ENCODE peak calls at places on chromosomes 2 and 18, in five cellular contexts. One of them, this sample, is unnamed.
A peak's percentile ranks its signal among the peaks of the same experiment; 100 is the strongest.

GRCh38 chr2:219541611-219542180 is 1.9 kb downstream of the CHPF start:
- DNase-seq in A549: peak; percentile 74
- DNase-seq in fibroblast of the aortic adventitia: peak; percentile 52
- DNase-seq in cardiac fibroblast: peak; percentile 69
- DNase-seq in endodermal cell: peak; percentile 97
- DNase-seq in this sample: peak; percentile 37

GRCh38 chr18:61666876-61667590 is 225.8 kb downstream of the RNF152 start:
- DNase-seq in A549: no peak
- DNase-seq in cardiac fibroblast: no peak
- DNase-seq in fibroblast of the aortic adventitia: no peak
- DNase-seq in endodermal cell: peak; percentile 81
- DNase-seq in this sample: no peak

GRCh38 chr18:33924576-33924975 is 300.1 kb downstream of the NOL4 start:
- DNase-seq in A549: no peak
- DNase-seq in endodermal cell: no peak
- DNase-seq in fibroblast of the aortic adventitia: no peak
- DNase-seq in cardiac fibroblast: no peak
- DNase-seq in this sample: no peak

GRCh38 chr2:236177604-236177966 is 9.4 kb upstream of the GBX2 start:
- DNase-seq in fibroblast of the aortic adventitia: no peak
- DNase-seq in endodermal cell: peak; percentile 93
- DNase-seq in A549: peak; percentile 89
- DNase-seq in cardiac fibroblast: peak; percentile 39
- DNase-seq in this sample: peak; percentile 47

GRCh38 chr2:21710496-21710895 is 586.7 kb downstream of the TDRD15 start:
- DNase-seq in endodermal cell: no peak
- DNase-seq in A549: no peak
- DNase-seq in fibroblast of the aortic adventitia: no peak
- DNase-seq in cardiac fibroblast: no peak
- DNase-seq in this sample: no peak

GRCh38 chr18:43049021-43049420 is 66.5 kb downstream of the RIT2 start:
- DNase-seq in A549: no peak
- DNase-seq in endodermal cell: no peak
- DNase-seq in cardiac fibroblast: peak; percentile 86
- DNase-seq in fibroblast of the aortic adventitia: peak; percentile 55
- DNase-seq in this sample: peak; percentile 4

GRCh38 chr2:218570850-218571249 is 2.2 kb downstream of the CNOT9 start:
- DNase-seq in cardiac fibroblast: peak; percentile 64
- DNase-seq in A549: no peak
- DNase-seq in fibroblast of the aortic adventitia: peak; percentile 41
- DNase-seq in endodermal cell: no peak
- DNase-seq in this sample: peak; percentile 33

GRCh38 chr2:132623096-132623839 is 46.7 kb downstream of the LYPD1 start:
- DNase-seq in cardiac fibroblast: peak; percentile 56
- DNase-seq in fibroblast of the aortic adventitia: peak; percentile 71
- DNase-seq in A549: no peak
- DNase-seq in endodermal cell: no peak
- DNase-seq in this sample: peak; percentile 85

GRCh38 chr2:235958631-235959395 is 209.4 kb downstream of the GBX2 start:
- DNase-seq in A549: no peak
- DNase-seq in cardiac fibroblast: no peak
- DNase-seq in endodermal cell: no peak
- DNase-seq in fibroblast of the aortic adventitia: no peak
- DNase-seq in this sample: no peak

GRCh38 chr2:40452-40851 is 5.9 kb downstream of the FAM110C start:
- DNase-seq in endodermal cell: no peak
- DNase-seq in cardiac fibroblast: no peak
- DNase-seq in A549: no peak
- DNase-seq in fibroblast of the aortic adventitia: no peak
- DNase-seq in this sample: no peak
- H3K4me3 ChIP-seq in endodermal cell: no peak overlapping the region
- H3K4me3 ChIP-seq in cardiac fibroblast: no peak overlapping the region
- H3K4me3 ChIP-seq in A549: no peak overlapping the region
- H3K4me3 ChIP-seq in fibroblast of the aortic adventitia: no peak overlapping the region
- H3K4me3 ChIP-seq in this sample: no peak overlapping the region

GRCh38 chr2:46183426-46183825 is 113.8 kb upstream of the EPAS1 start:
- DNase-seq in endodermal cell: no peak
- DNase-seq in cardiac fibroblast: no peak
- DNase-seq in A549: no peak
- DNase-seq in fibroblast of the aortic adventitia: no peak
- DNase-seq in this sample: no peak

GRCh38 chr2:46181789-46182530 is 115.2 kb upstream of the EPAS1 start:
- DNase-seq in A549: no peak
- DNase-seq in endodermal cell: no peak
- DNase-seq in fibroblast of the aortic adventitia: no peak
- DNase-seq in cardiac fibroblast: no peak
- DNase-seq in this sample: no peak

GRCh38 chr2:46187112-46187618 is 110.0 kb upstream of the EPAS1 start:
- DNase-seq in A549: no peak
- DNase-seq in endodermal cell: peak; percentile 38
- DNase-seq in fibroblast of the aortic adventitia: peak; percentile 87
- DNase-seq in cardiac fibroblast: peak; percentile 70
- DNase-seq in this sample: peak; percentile 97

GRCh38 chr2:46188041-46188715 is 109.0 kb upstream of the EPAS1 start:
- DNase-seq in endodermal cell: peak; percentile 26
- DNase-seq in fibroblast of the aortic adventitia: peak; percentile 12
- DNase-seq in A549: no peak
- DNase-seq in cardiac fibroblast: no peak
- DNase-seq in this sample: no peak

GRCh38 chr2:46184794-46185583 is 112.2 kb upstream of the EPAS1 start:
- DNase-seq in A549: no peak
- DNase-seq in cardiac fibroblast: no peak
- DNase-seq in fibroblast of the aortic adventitia: no peak
- DNase-seq in endodermal cell: peak; percentile 68
- DNase-seq in this sample: no peak
- TF ChIP-seq CTCF in A549: no peak
- TF ChIP-seq CTCF in cardiac fibroblast: peak; percentile 9
- TF ChIP-seq CTCF in fibroblast of the aortic adventitia: no peak
- TF ChIP-seq CTCF in endodermal cell: peak; percentile 67
- TF ChIP-seq CTCF in this sample: no peak

GRCh38 chr18:3283253-3283863 is 21.4 kb downstream of the MYL12B start:
- DNase-seq in cardiac fibroblast: no peak
- DNase-seq in fibroblast of the aortic adventitia: no peak
- DNase-seq in endodermal cell: no peak
- DNase-seq in A549: no peak
- DNase-seq in this sample: no peak
- H3K4me3 ChIP-seq in cardiac fibroblast: no peak overlapping the region
- H3K4me3 ChIP-seq in fibroblast of the aortic adventitia: no peak overlapping the region
- H3K4me3 ChIP-seq in endodermal cell: no peak overlapping the region
- H3K4me3 ChIP-seq in A549: no peak overlapping the region
- H3K4me3 ChIP-seq in this sample: no peak overlapping the region

DNA sequence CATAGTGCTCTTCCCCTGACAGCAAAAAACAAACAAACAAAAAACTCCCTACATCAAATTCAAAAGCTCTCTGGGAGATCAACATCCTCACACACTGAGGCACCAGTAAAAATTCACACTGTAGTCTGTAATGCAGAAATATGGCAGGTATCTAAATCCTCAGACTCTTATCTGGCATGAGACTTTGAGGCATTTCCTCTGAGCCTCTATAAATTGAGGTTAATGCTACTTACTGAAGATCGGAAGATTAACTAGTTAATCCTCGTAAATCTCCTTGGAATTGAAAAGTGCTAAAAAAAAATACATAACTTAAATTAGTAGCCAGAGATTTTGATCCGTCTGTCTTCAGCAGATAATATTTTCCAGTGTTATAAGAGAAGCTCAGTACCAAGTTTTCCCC is 65.0 kb downstream of the AP1S3 start:
- DNase-seq in endodermal cell: no peak
- DNase-seq in A549: no peak
- DNase-seq in fibroblast of the aortic adventitia: no peak
- DNase-seq in cardiac fibroblast: no peak
- DNase-seq in this sample: no peak
- TF ChIP-seq CTCF in endodermal cell: no peak
- TF ChIP-seq CTCF in A549: no peak
- TF ChIP-seq CTCF in fibroblast of the aortic adventitia: no peak
- TF ChIP-seq CTCF in cardiac fibroblast: no peak
- TF ChIP-seq CTCF in this sample: no peak

GRCh38 chr18:79798999-79799370 is 1.2 kb downstream of the KCNG2 start:
- DNase-seq in A549: no peak
- DNase-seq in cardiac fibroblast: peak; percentile 41
- DNase-seq in endodermal cell: peak; percentile 70
- DNase-seq in fibroblast of the aortic adventitia: no peak
- DNase-seq in this sample: no peak

GRCh38 chr18:79798346-79798998 is 734 bp downstream of the KCNG2 start:
- DNase-seq in endodermal cell: peak; percentile 68
- DNase-seq in A549: no peak
- DNase-seq in cardiac fibroblast: no peak
- DNase-seq in fibroblast of the aortic adventitia: no peak
- DNase-seq in this sample: no peak

GRCh38 chr18:79796531-79797390 is 977 bp upstream of the KCNG2 start:
- DNase-seq in endodermal cell: no peak
- DNase-seq in cardiac fibroblast: peak; percentile 59
- DNase-seq in A549: no peak
- DNase-seq in fibroblast of the aortic adventitia: peak; percentile 14
- DNase-seq in this sample: peak; percentile 35

GRCh38 chr18:79796016-79796415 is 1.7 kb upstream of the KCNG2 start:
- DNase-seq in fibroblast of the aortic adventitia: no peak
- DNase-seq in endodermal cell: no peak
- DNase-seq in A549: no peak
- DNase-seq in cardiac fibroblast: peak; percentile 49
- DNase-seq in this sample: no peak

DNA sequence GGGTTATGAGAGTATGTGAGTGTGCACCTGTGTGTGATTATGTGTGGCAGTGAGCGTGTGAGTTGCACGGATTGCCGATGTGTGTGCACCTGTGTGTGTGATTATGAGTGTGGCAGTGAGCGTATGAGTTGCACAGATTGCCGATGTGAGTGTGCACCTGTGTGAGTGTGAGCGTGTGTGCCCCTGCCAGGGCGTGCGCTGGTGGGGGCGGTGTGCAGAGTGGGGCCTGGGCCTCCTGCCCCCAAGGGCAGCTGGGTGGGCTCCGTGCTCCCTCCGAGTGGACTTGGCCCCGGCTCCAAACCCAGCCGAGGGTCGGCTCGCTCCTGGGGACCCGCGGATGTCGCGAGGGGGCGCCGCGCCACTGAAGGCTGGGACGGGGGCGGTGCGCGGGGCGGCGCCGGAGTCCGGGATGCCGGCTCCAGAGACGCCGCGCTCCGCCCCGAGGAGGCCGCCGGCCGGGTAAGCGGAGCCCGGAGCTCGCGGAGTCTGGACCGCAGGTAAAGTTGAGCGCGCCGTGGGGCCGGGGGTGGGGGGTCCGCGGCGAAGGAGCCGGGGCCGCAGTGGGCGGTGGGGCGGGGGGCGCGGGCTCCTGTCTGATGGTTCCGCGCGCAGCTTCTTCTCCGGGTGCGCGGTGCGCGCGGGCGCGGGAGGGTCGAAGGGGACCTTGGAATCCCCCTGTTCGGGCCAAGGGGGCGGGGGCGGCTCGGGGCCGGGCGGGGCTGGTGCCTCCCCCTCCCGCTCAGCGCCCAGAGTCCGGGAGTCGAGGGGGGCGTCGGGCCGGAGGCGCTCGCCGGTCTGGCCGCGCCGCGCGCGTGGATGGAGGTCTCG is at the start of gene KCNG2:
- DNase-seq in cardiac fibroblast: peak; percentile 39
- DNase-seq in A549: no peak
- DNase-seq in fibroblast of the aortic adventitia: no peak
- DNase-seq in endodermal cell: peak; percentile 83
- DNase-seq in this sample: no peak
- H3K4me3 ChIP-seq in cardiac fibroblast: peak within 1 kb of the TSS; percentile 70
- H3K4me3 ChIP-seq in A549: peak within 1 kb of the TSS; percentile 35
- H3K4me3 ChIP-seq in fibroblast of the aortic adventitia: no peak within 1 kb of the TSS
- H3K4me3 ChIP-seq in endodermal cell: peak within 1 kb of the TSS; percentile 66
- H3K4me3 ChIP-seq in this sample: no peak within 1 kb of the TSS

GRCh38 chr18:25058520-25058919 is 293.4 kb downstream of the ZNF521 start:
- DNase-seq in endodermal cell: no peak
- DNase-seq in A549: no peak
- DNase-seq in fibroblast of the aortic adventitia: no peak
- DNase-seq in cardiac fibroblast: no peak
- DNase-seq in this sample: no peak

GRCh38 chr18:25061345-25061744 is 290.6 kb downstream of the ZNF521 start:
- DNase-seq in A549: no peak
- DNase-seq in cardiac fibroblast: no peak
- DNase-seq in endodermal cell: no peak
- DNase-seq in fibroblast of the aortic adventitia: no peak
- DNase-seq in this sample: no peak

GRCh38 chr18:25066536-25066935 is 285.4 kb downstream of the ZNF521 start:
- DNase-seq in endodermal cell: no peak
- DNase-seq in cardiac fibroblast: no peak
- DNase-seq in fibroblast of the aortic adventitia: peak; percentile 19
- DNase-seq in A549: no peak
- DNase-seq in this sample: peak; percentile 25

GRCh38 chr18:25067291-25068050 is 284.5 kb downstream of the ZNF521 start:
- DNase-seq in endodermal cell: no peak
- DNase-seq in cardiac fibroblast: no peak
- DNase-seq in fibroblast of the aortic adventitia: peak; percentile 67
- DNase-seq in A549: no peak
- DNase-seq in this sample: peak; percentile 17

DNA sequence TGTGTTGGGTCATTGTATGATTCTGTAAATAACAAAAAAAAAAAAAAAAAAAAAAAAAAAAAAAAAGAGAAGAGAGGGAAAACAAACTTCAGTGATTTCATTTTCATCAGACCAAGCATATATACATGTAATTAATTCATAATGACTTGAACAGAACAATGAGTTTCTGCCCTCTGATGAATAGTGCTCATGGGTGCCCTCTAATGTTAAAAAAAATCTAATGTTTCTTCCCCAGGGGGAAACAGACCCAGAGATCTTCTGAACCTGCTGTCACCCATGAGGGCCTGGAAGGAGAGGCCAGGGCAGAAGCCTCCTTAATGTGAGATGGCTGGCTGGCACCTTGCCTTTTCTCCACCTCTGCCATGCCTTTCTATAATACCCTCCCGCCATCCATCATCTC is 289.2 kb downstream of the ZNF521 start:
- DNase-seq in endodermal cell: no peak
- DNase-seq in fibroblast of the aortic adventitia: no peak
- DNase-seq in A549: no peak
- DNase-seq in cardiac fibroblast: no peak
- DNase-seq in this sample: no peak
- TF ChIP-seq CTCF in endodermal cell: peak; percentile 55
- TF ChIP-seq CTCF in fibroblast of the aortic adventitia: no peak
- TF ChIP-seq CTCF in A549: no peak
- TF ChIP-seq CTCF in cardiac fibroblast: no peak
- TF ChIP-seq CTCF in this sample: no peak

GRCh38 chr2:58895849-58896248 is 654.7 kb upstream of the FANCL start:
- DNase-seq in cardiac fibroblast: no peak
- DNase-seq in fibroblast of the aortic adventitia: no peak
- DNase-seq in endodermal cell: no peak
- DNase-seq in A549: no peak
- DNase-seq in this sample: peak; percentile 65
- H3K4me3 ChIP-seq in cardiac fibroblast: no peak overlapping the region
- H3K4me3 ChIP-seq in fibroblast of the aortic adventitia: no peak overlapping the region
- H3K4me3 ChIP-seq in endodermal cell: no peak overlapping the region
- H3K4me3 ChIP-seq in A549: no peak overlapping the region
- H3K4me3 ChIP-seq in this sample: no peak overlapping the region